ENCODE peak calls at places on chromosomes 1 and 21, in six cellular contexts. Z, T, C, K, O and G are unnamed samples.

GRCh38 chr1:58460469-58460868 is 86.1 kb downstream of the OMA1 start:
- DNase-seq in Z (no peak), T (peak), C (no peak), K (no peak), O (no peak), G (no peak)

GRCh38 chr1:26285366-26286063 is 5.6 kb downstream of the SH3BGRL3 start:
- DNase-seq in Z (no peak), T (peak), C (peak), K (no peak), O (no peak), G (no peak)

GRCh38 chr1:156682166-156682890 is 5.1 kb upstream of the NES start:
- DNase-seq in Z (no peak), T (peak), C (no peak), K (no peak), O (no peak), G (no peak)

GRCh38 chr1:174044418-174045222 is 22.5 kb upstream of the RC3H1 start:
- DNase-seq in Z (no peak), T (no peak), C (no peak), K (no peak), O (no peak), G (no peak)

GRCh38 chr1:223712856-223713494 is 636 bp downstream of the CAPN2 start:
- DNase-seq in Z (no peak), T (peak), C (peak), K (no peak), O (no peak), G (peak)

GRCh38 chr1:183822081-183822611 is 17.2 kb downstream of the RGL1 start:
- DNase-seq in Z (no peak), T (no peak), C (no peak), K (peak), O (no peak), G (no peak)

GRCh38 chr1:58864654-58865053 is 80.8 kb upstream of the JUN start:
- DNase-seq in Z (no peak), T (no peak), C (no peak), K (no peak), O (no peak), G (no peak)

GRCh38 chr1:89894210-89894668 is 73.4 kb downstream of the LRRC8D start:
- DNase-seq in Z (no peak), T (no peak), C (no peak), K (no peak), O (no peak), G (no peak)

GRCh38 chr1:208298593-208299233 is 54.5 kb upstream of the PLXNA2 start:
- DNase-seq in Z (no peak), T (no peak), C (no peak), K (peak), O (no peak), G (no peak)

GRCh38 chr21:15009964-15010363 is 54.8 kb downstream of the NRIP1 start:
- DNase-seq in Z (peak), T (no peak), C (no peak), K (no peak), O (no peak), G (no peak)

GRCh38 chr1:18941221-18942141 is 15.0 kb downstream of the IFFO2 start:
- DNase-seq in Z (peak), T (peak), C (no peak), K (peak), O (peak), G (no peak)

GRCh38 chr1:207839083-207839413 is 71.9 kb downstream of the CD34 start:
- DNase-seq in Z (no peak), T (no peak), C (no peak), K (no peak), O (no peak), G (no peak)

GRCh38 chr1:53165408-53165961 is 23.0 kb upstream of the SLC1A7 start:
- DNase-seq in Z (no peak), T (no peak), C (no peak), K (no peak), O (no peak), G (no peak)

GRCh38 chr1:111032295-111032897 is 68.7 kb upstream of the LRIF1 start:
- DNase-seq in Z (peak), T (peak), C (peak), K (peak), O (no peak), G (no peak)